ENCODE peak calls at places on chromosomes 7 and 10, in seven cellular contexts. One of them, this sample, is unnamed.
A peak's percentile ranks its signal among the peaks of the same experiment; 100 is the strongest.

GRCh38 chr10:132671171-132672154 is 114.5 kb downstream of the NKX6-2 start:
- DNase-seq in HCT116: no peak
- DNase-seq in H1: no peak
- DNase-seq in HepG2: no peak
- DNase-seq in K562: peak; percentile 55
- DNase-seq in SK-N-SH: no peak
- DNase-seq in GM12878: no peak
- DNase-seq in this sample: peak; percentile 8

GRCh38 chr7:80659120-80660055 is 20.9 kb downstream of the CD36 start:
- DNase-seq in HCT116: peak; percentile 31
- DNase-seq in H1: no peak
- DNase-seq in HepG2: peak; percentile 26
- DNase-seq in K562: peak; percentile 24
- DNase-seq in SK-N-SH: peak; percentile 31
- DNase-seq in GM12878: no peak
- DNase-seq in this sample: peak; percentile 63

GRCh38 chr10:90326498-90327267 is 531.2 kb downstream of the HTR7 start:
- DNase-seq in HCT116: no peak
- DNase-seq in H1: no peak
- DNase-seq in HepG2: no peak
- DNase-seq in K562: no peak
- DNase-seq in SK-N-SH: no peak
- DNase-seq in GM12878: no peak
- DNase-seq in this sample: no peak

GRCh38 chr10:95214369-95214768 is 20.3 kb downstream of the ACSM6 start:
- DNase-seq in HCT116: no peak
- DNase-seq in H1: no peak
- DNase-seq in HepG2: no peak
- DNase-seq in K562: no peak
- DNase-seq in SK-N-SH: no peak
- DNase-seq in GM12878: no peak
- DNase-seq in this sample: no peak

GRCh38 chr10:43130756-43131155 is 7.5 kb upstream of the CSGALNACT2 start:
- DNase-seq in HCT116: no peak
- DNase-seq in H1: peak; percentile 35
- DNase-seq in HepG2: no peak
- DNase-seq in K562: no peak
- DNase-seq in SK-N-SH: peak; percentile 28
- DNase-seq in GM12878: no peak
- DNase-seq in this sample: no peak

GRCh38 chr7:76343931-76344321 is 14.9 kb downstream of the YWHAG start:
- DNase-seq in HCT116: no peak
- DNase-seq in H1: no peak
- DNase-seq in HepG2: peak; percentile 54
- DNase-seq in K562: no peak
- DNase-seq in SK-N-SH: no peak
- DNase-seq in GM12878: no peak
- DNase-seq in this sample: no peak

GRCh38 chr7:1532456-1533254 is 2.2 kb downstream of the MAFK start:
- DNase-seq in HCT116: peak; percentile 43
- DNase-seq in H1: no peak
- DNase-seq in HepG2: peak; percentile 77
- DNase-seq in K562: peak; percentile 66
- DNase-seq in SK-N-SH: no peak
- DNase-seq in GM12878: no peak
- DNase-seq in this sample: peak; percentile 94

GRCh38 chr10:104029528-104029875 is 56.2 kb downstream of the COL17A1 start:
- DNase-seq in HCT116: no peak
- DNase-seq in H1: no peak
- DNase-seq in HepG2: no peak
- DNase-seq in K562: no peak
- DNase-seq in SK-N-SH: no peak
- DNase-seq in GM12878: no peak
- DNase-seq in this sample: no peak

GRCh38 chr10:113004219-113004618 is 54.2 kb downstream of the TCF7L2 start:
- DNase-seq in HCT116: no peak
- DNase-seq in H1: no peak
- DNase-seq in HepG2: no peak
- DNase-seq in K562: no peak
- DNase-seq in SK-N-SH: no peak
- DNase-seq in GM12878: no peak
- DNase-seq in this sample: no peak

GRCh38 chr7:131164025-131164899 is 163.4 kb upstream of the MKLN1 start:
- DNase-seq in HCT116: peak; percentile 69
- DNase-seq in H1: peak; percentile 32
- DNase-seq in HepG2: no peak
- DNase-seq in K562: no peak
- DNase-seq in SK-N-SH: no peak
- DNase-seq in GM12878: no peak
- DNase-seq in this sample: no peak

GRCh38 chr10:117830832-117831231 is 215.9 kb downstream of the RAB11FIP2 start:
- DNase-seq in HCT116: no peak
- DNase-seq in H1: peak; percentile 50
- DNase-seq in HepG2: no peak
- DNase-seq in K562: no peak
- DNase-seq in SK-N-SH: no peak
- DNase-seq in GM12878: no peak
- DNase-seq in this sample: no peak

GRCh38 chr7:94160719-94161435 is 156.7 kb upstream of the BET1 start:
- DNase-seq in HCT116: no peak
- DNase-seq in H1: no peak
- DNase-seq in HepG2: no peak
- DNase-seq in K562: no peak
- DNase-seq in SK-N-SH: no peak
- DNase-seq in GM12878: peak; percentile 83
- DNase-seq in this sample: no peak

GRCh38 chr7:47982610-47983009 is 3.2 kb upstream of the HUS1 start:
- DNase-seq in HCT116: no peak
- DNase-seq in H1: no peak
- DNase-seq in HepG2: no peak
- DNase-seq in K562: no peak
- DNase-seq in SK-N-SH: no peak
- DNase-seq in GM12878: no peak
- DNase-seq in this sample: no peak

GRCh38 chr7:120733143-120733542 is 124.8 kb downstream of the TSPAN12 start:
- DNase-seq in HCT116: peak; percentile 10
- DNase-seq in H1: no peak
- DNase-seq in HepG2: no peak
- DNase-seq in K562: no peak
- DNase-seq in SK-N-SH: no peak
- DNase-seq in GM12878: no peak
- DNase-seq in this sample: no peak

GRCh38 chr10:84739641-84740040 is 411.3 kb downstream of the CCSER2 start:
- DNase-seq in HCT116: no peak
- DNase-seq in H1: no peak
- DNase-seq in HepG2: no peak
- DNase-seq in K562: no peak
- DNase-seq in SK-N-SH: no peak
- DNase-seq in GM12878: no peak
- DNase-seq in this sample: no peak

GRCh38 chr7:87220734-87221215 is 1.2 kb upstream of the TMEM243 start:
- DNase-seq in HCT116: no peak
- DNase-seq in H1: no peak
- DNase-seq in HepG2: no peak
- DNase-seq in K562: no peak
- DNase-seq in SK-N-SH: peak; percentile 42
- DNase-seq in GM12878: no peak
- DNase-seq in this sample: no peak

GRCh38 chr10:132121511-132121830 is 55.7 kb downstream of the JAKMIP3 start:
- DNase-seq in HCT116: no peak
- DNase-seq in H1: no peak
- DNase-seq in HepG2: no peak
- DNase-seq in K562: no peak
- DNase-seq in SK-N-SH: no peak
- DNase-seq in GM12878: no peak
- DNase-seq in this sample: no peak

GRCh38 chr10:28393956-28394568 is 91.2 kb upstream of the MPP7 start:
- DNase-seq in HCT116: peak; percentile 69
- DNase-seq in H1: peak; percentile 84
- DNase-seq in HepG2: peak; percentile 49
- DNase-seq in K562: peak; percentile 62
- DNase-seq in SK-N-SH: peak; percentile 69
- DNase-seq in GM12878: no peak
- DNase-seq in this sample: peak; percentile 78

GRCh38 chr7:47461161-47461560 is 120.8 kb downstream of the TNS3 start:
- DNase-seq in HCT116: no peak
- DNase-seq in H1: no peak
- DNase-seq in HepG2: no peak
- DNase-seq in K562: no peak
- DNase-seq in SK-N-SH: no peak
- DNase-seq in GM12878: no peak
- DNase-seq in this sample: no peak

GRCh38 chr7:25014735-25015134 is 34.8 kb upstream of the OSBPL3 start:
- DNase-seq in HCT116: no peak
- DNase-seq in H1: no peak
- DNase-seq in HepG2: no peak
- DNase-seq in K562: no peak
- DNase-seq in SK-N-SH: no peak
- DNase-seq in GM12878: no peak
- DNase-seq in this sample: no peak

GRCh38 chr7:101124376-101125056 is 2.4 kb upstream of the SERPINE1 start:
- DNase-seq in HCT116: no peak
- DNase-seq in H1: no peak
- DNase-seq in HepG2: peak; percentile 84
- DNase-seq in K562: no peak
- DNase-seq in SK-N-SH: no peak
- DNase-seq in GM12878: no peak
- DNase-seq in this sample: no peak

GRCh38 chr10:132644544-132645530 is 107.2 kb downstream of the INPP5A start:
- DNase-seq in HCT116: no peak
- DNase-seq in H1: no peak
- DNase-seq in HepG2: no peak
- DNase-seq in K562: no peak
- DNase-seq in SK-N-SH: no peak
- DNase-seq in GM12878: no peak
- DNase-seq in this sample: no peak

GRCh38 chr10:89158446-89158845 is 48.7 kb downstream of the CH25H start:
- DNase-seq in HCT116: no peak
- DNase-seq in H1: no peak
- DNase-seq in HepG2: no peak
- DNase-seq in K562: no peak
- DNase-seq in SK-N-SH: no peak
- DNase-seq in GM12878: no peak
- DNase-seq in this sample: no peak

GRCh38 chr7:37421820-37422219 is 26.8 kb downstream of the ELMO1 start:
- DNase-seq in HCT116: no peak
- DNase-seq in H1: no peak
- DNase-seq in HepG2: no peak
- DNase-seq in K562: no peak
- DNase-seq in SK-N-SH: no peak
- DNase-seq in GM12878: no peak
- DNase-seq in this sample: no peak

GRCh38 chr7:17105701-17106100 is 192.8 kb upstream of the AHR start:
- DNase-seq in HCT116: no peak
- DNase-seq in H1: no peak
- DNase-seq in HepG2: no peak
- DNase-seq in K562: no peak
- DNase-seq in SK-N-SH: no peak
- DNase-seq in GM12878: no peak
- DNase-seq in this sample: no peak

GRCh38 chr10:19904202-19904661 is 88.0 kb downstream of the PLXDC2 start:
- DNase-seq in HCT116: no peak
- DNase-seq in H1: no peak
- DNase-seq in HepG2: no peak
- DNase-seq in K562: no peak
- DNase-seq in SK-N-SH: no peak
- DNase-seq in GM12878: peak; percentile 27
- DNase-seq in this sample: no peak
- TF ChIP-seq JUND in HCT116: no peak
- TF ChIP-seq JUND in H1: no peak
- TF ChIP-seq JUND in HepG2: no peak
- TF ChIP-seq JUND in K562: no peak
- TF ChIP-seq JUND in SK-N-SH: no peak
- TF ChIP-seq JUND in GM12878: peak; percentile 53
- TF ChIP-seq JUND in this sample: no peak

DNA sequence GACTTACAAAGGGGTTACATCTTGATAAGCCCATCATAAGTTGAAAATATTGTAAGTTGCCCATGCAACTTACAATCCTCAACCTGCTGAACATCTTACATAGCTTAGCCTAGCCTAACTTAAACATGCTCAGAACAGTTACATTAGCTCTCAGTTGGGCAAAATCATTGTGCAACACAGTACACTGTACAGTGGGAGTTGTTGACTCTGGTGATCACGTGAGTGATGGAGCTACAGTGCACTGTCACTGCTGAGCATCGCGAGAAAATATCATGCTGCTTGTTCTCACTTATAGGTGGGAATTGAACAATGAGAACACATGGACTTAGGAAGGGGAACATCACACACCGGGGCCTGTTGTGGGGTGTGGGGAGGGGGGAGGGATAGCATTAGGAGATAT is 214.9 kb upstream of the ZMIZ1 start:
- DNase-seq in HCT116: no peak
- DNase-seq in H1: no peak
- DNase-seq in HepG2: peak; percentile 78
- DNase-seq in K562: no peak
- DNase-seq in SK-N-SH: no peak
- DNase-seq in GM12878: no peak
- DNase-seq in this sample: no peak
- TF ChIP-seq JUND in HCT116: no peak
- TF ChIP-seq JUND in H1: no peak
- TF ChIP-seq JUND in HepG2: no peak
- TF ChIP-seq JUND in K562: no peak
- TF ChIP-seq JUND in SK-N-SH: no peak
- TF ChIP-seq JUND in GM12878: no peak
- TF ChIP-seq JUND in this sample: no peak

DNA sequence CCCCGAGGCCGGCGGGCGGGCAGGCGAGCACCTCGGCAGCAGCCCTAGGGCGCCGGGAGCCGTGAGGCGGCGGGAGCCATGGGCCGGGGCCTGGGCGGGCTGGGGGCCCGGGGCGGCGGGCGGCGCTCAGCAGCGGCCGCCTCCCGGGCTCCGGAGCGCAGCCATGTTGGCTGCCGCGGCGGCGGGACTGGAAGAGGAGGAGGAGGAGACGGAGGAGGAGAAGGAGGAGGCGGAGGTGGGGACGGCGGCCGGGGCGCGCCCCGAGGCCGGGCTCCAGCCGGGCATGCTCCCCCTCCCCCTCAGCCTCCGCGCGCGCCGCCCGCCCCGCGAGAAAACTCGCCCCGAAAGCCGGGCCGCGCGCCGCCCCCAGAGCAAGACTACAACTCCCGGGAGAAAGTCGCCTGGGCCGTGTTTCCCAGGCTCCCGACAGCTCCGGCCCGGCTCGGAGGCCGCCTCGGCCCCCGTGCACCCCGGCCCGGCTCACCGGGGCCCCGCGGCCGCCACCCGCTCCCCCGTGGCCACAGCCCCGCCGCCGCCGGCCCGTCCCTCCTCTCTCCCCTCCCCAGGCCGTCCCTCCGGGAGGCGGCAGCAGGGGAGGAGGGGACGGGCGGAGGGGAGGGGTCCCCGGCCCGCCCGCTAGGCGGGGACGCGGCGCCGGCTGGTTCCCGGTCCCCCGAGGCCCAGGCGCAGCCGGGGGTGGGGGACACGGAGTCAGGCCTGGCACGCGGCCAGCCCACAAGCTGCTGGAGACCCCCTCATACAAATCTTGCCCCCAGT is at the start of gene DLG5:
- DNase-seq in HCT116: no peak
- DNase-seq in H1: peak; percentile 68
- DNase-seq in HepG2: no peak
- DNase-seq in K562: peak; percentile 82
- DNase-seq in SK-N-SH: peak; percentile 92
- DNase-seq in GM12878: no peak
- DNase-seq in this sample: peak; percentile 89
- TF ChIP-seq JUND in HCT116: no peak
- TF ChIP-seq JUND in H1: no peak
- TF ChIP-seq JUND in HepG2: no peak
- TF ChIP-seq JUND in K562: no peak
- TF ChIP-seq JUND in SK-N-SH: no peak
- TF ChIP-seq JUND in GM12878: no peak
- TF ChIP-seq JUND in this sample: no peak

GRCh38 chr10:1290071-1290471 is 233.9 kb downstream of the WDR37 start:
- DNase-seq in HCT116: no peak
- DNase-seq in H1: peak; percentile 17
- DNase-seq in HepG2: no peak
- DNase-seq in K562: no peak
- DNase-seq in SK-N-SH: no peak
- DNase-seq in GM12878: no peak
- DNase-seq in this sample: peak; percentile 35
- TF ChIP-seq JUND in HCT116: no peak
- TF ChIP-seq JUND in H1: no peak
- TF ChIP-seq JUND in HepG2: no peak
- TF ChIP-seq JUND in K562: no peak
- TF ChIP-seq JUND in SK-N-SH: no peak
- TF ChIP-seq JUND in GM12878: no peak
- TF ChIP-seq JUND in this sample: no peak

This sample was measured in T47D.